ENCODE peak calls at places on chromosomes 6 and 20, in five cellular contexts. U is Panc1, S is spleen, T is neural progenitor cell, N is GM23248. J is an unnamed sample.

GRCh38 chr6:136550045-136550329 is 235 bp downstream of the MAP7 start:
- DNase-seq in U (no peak), S (no peak), T (no peak), N (peak), J (no peak)

GRCh38 chr6:96391776-96392175 is 129.8 kb upstream of the UFL1 start:
- DNase-seq in U (no peak), S (no peak), T (peak), N (peak), J (peak)

GRCh38 chr20:44959082-44959895 is 908 bp downstream of the TOMM34 start:
- DNase-seq in U (no peak), S (no peak), T (peak), N (peak), J (no peak)

GRCh38 chr6:39377530-39377929 is 55.0 kb upstream of the KCNK16 start:
- DNase-seq in U (no peak), S (no peak), T (peak), N (peak), J (peak)

GRCh38 chr6:30150151-30150550 is 10.9 kb downstream of the TRIM10 start:
- DNase-seq in U (no peak), S (no peak), T (no peak), N (no peak), J (no peak)

GRCh38 chr20:63314566-63315239 is 21.7 kb downstream of the COL20A1 start:
- DNase-seq in U (no peak), S (peak), T (no peak), N (no peak), J (no peak)

GRCh38 chr20:3577366-3577765 is 85.8 kb downstream of the GFRA4 start:
- DNase-seq in U (no peak), S (no peak), T (no peak), N (no peak), J (no peak)

GRCh38 chr20:64136004-64136710 is 28.1 kb upstream of the MYT1 start:
- DNase-seq in U (no peak), S (peak), T (no peak), N (no peak), J (no peak)

GRCh38 chr20:50788045-50788867 is 6.6 kb upstream of the BCAS4 start:
- DNase-seq in U (peak), S (peak), T (no peak), N (peak), J (peak)

GRCh38 chr6:32058511-32058963 is 20.3 kb downstream of the CYP21A2 start:
- DNase-seq in U (no peak), S (no peak), T (no peak), N (no peak), J (no peak)

GRCh38 chr6:2447318-2447717 is 201.9 kb upstream of the GMDS start:
- DNase-seq in U (no peak), S (no peak), T (no peak), N (no peak), J (no peak)

GRCh38 chr6:163418273-163419029 is 3.9 kb downstream of the QKI start:
- DNase-seq in U (no peak), S (no peak), T (no peak), N (peak), J (no peak)

GRCh38 chr6:44473393-44473792 is 85.9 kb downstream of the CDC5L start:
- DNase-seq in U (no peak), S (no peak), T (no peak), N (no peak), J (no peak)

GRCh38 chr6:136401749-136402148 is 112.1 kb upstream of the BCLAF1 start:
- DNase-seq in U (no peak), S (no peak), T (no peak), N (peak), J (no peak)

GRCh38 chr6:72770959-72771358 is 149.1 kb downstream of the KCNQ5 start:
- DNase-seq in U (no peak), S (no peak), T (no peak), N (no peak), J (no peak)

GRCh38 chr20:64080013-64080812 is at the start of gene OPRL1:
- DNase-seq in U (no peak), S (peak), T (peak), N (peak), J (no peak)

GRCh38 chr6:43812850-43813584 is 43.0 kb downstream of the VEGFA start:
- DNase-seq in U (no peak), S (no peak), T (peak), N (no peak), J (no peak)

GRCh38 chr6:32852018-32852843 is 1.3 kb downstream of the TAP1 start:
- DNase-seq in U (no peak), S (peak), T (no peak), N (peak), J (no peak)

GRCh38 chr20:19026121-19026878 is 186.1 kb upstream of the SLC24A3 start:
- DNase-seq in U (no peak), S (no peak), T (no peak), N (peak), J (no peak)

GRCh38 chr6:30013296-30013922 is 47.7 kb upstream of the POLR1H start:
- DNase-seq in U (no peak), S (no peak), T (peak), N (peak), J (no peak)

GRCh38 chr6:166624275-166624674 is 2.8 kb downstream of the RPS6KA2 start:
- DNase-seq in U (no peak), S (no peak), T (no peak), N (peak), J (no peak)

GRCh38 chr6:169659820-169660610 is 41.8 kb downstream of the WDR27 start:
- DNase-seq in U (no peak), S (no peak), T (no peak), N (no peak), J (no peak)

GRCh38 chr6:151004415-151005024 is 139.0 kb downstream of the MTHFD1L start:
- DNase-seq in U (peak), S (no peak), T (no peak), N (peak), J (peak)

GRCh38 chr6:33755070-33755869 is 8.6 kb upstream of the IP6K3 start:
- DNase-seq in U (no peak), S (no peak), T (peak), N (no peak), J (no peak)

GRCh38 chr6:35026434-35027222 is 114.5 kb downstream of the TCP11 start:
- DNase-seq in U (no peak), S (no peak), T (no peak), N (peak), J (peak)

GRCh38 chr6:9851006-9851405 is 563.9 kb downstream of the TFAP2A start:
- DNase-seq in U (no peak), S (no peak), T (no peak), N (no peak), J (no peak)

GRCh38 chr6:169983651-169984050 is 232.2 kb downstream of the ERMARD start:
- DNase-seq in U (no peak), S (peak), T (no peak), N (no peak), J (no peak)

GRCh38 chr20:46050885-46051284 is 21.9 kb downstream of the SLC12A5 start:
- DNase-seq in U (no peak), S (no peak), T (no peak), N (no peak), J (no peak)

GRCh38 chr6:167550936-167551633 is 226.2 kb downstream of the TTLL2 start:
- DNase-seq in U (no peak), S (peak), T (no peak), N (no peak), J (no peak)

GRCh38 chr6:35449287-35449881 is 2.8 kb upstream of the FANCE start:
- DNase-seq in U (no peak), S (no peak), T (peak), N (peak), J (no peak)

GRCh38 chr6:37024665-37025337 is 19.3 kb downstream of the FGD2 start:
- DNase-seq in U (no peak), S (peak), T (no peak), N (peak), J (peak)

GRCh38 chr6:11120273-11121005 is 8.9 kb upstream of the ERVFRD-1 start:
- DNase-seq in U (no peak), S (no peak), T (no peak), N (peak), J (no peak)

GRCh38 chr20:507006-507758 is 36.4 kb downstream of the CSNK2A1 start:
- DNase-seq in U (no peak), S (no peak), T (no peak), N (no peak), J (no peak)

GRCh38 chr6:73521351-73522254 is 771 bp upstream of the EEF1A1 start:
- DNase-seq in U (no peak), S (peak), T (no peak), N (peak), J (no peak)

GRCh38 chr6:146429831-146430230 is 113.8 kb upstream of the RAB32 start:
- DNase-seq in U (no peak), S (no peak), T (no peak), N (no peak), J (no peak)

GRCh38 chr6:20811112-20811746 is 277.0 kb downstream of the CDKAL1 start:
- DNase-seq in U (peak), S (no peak), T (peak), N (peak), J (peak)

DNA sequence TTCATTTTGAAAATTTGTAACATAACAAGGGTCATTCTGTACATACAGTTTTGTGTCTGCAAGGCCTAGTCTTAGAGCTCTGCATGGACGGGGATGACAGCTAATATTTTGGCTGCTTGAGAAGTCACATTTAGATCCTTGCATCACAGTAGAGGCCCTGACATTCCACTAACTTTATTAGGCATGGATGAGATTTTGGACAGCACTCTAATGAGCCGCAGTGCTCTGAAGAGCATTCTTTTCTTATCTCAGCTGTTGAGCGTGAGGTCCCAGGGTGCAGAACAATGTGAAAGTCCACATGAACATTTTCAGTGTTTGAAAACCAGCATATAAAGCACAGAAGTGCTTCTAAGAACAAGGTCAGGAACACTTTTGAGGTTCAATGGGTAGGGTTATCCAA is 58.9 kb downstream of the IPCEF1 start:
- DNase-seq in U (no peak), S (no peak), T (peak), N (peak), J (no peak)
- H3K4me3 ChIP-seq in U (no peak), S (no peak), T (no peak), N (no peak), J (no peak)

GRCh38 chr6:15301179-15302006 is 55.5 kb downstream of the JARID2 start:
- DNase-seq in U (no peak), S (no peak), T (no peak), N (no peak), J (no peak)

GRCh38 chr6:15296249-15296648 is 50.4 kb downstream of the JARID2 start:
- DNase-seq in U (no peak), S (no peak), T (no peak), N (no peak), J (no peak)

GRCh38 chr6:15297895-15298590 is 52.2 kb downstream of the JARID2 start:
- DNase-seq in U (no peak), S (peak), T (no peak), N (peak), J (no peak)

GRCh38 chr6:15296735-15297134 is 50.9 kb downstream of the JARID2 start:
- DNase-seq in U (no peak), S (no peak), T (no peak), N (no peak), J (no peak)

GRCh38 chr6:15299430-15300131 is 53.7 kb downstream of the JARID2 start:
- DNase-seq in U (no peak), S (peak), T (no peak), N (peak), J (no peak)
- H3K4me3 ChIP-seq in U (no peak), S (no peak), T (no peak), N (no peak), J (no peak)

DNA sequence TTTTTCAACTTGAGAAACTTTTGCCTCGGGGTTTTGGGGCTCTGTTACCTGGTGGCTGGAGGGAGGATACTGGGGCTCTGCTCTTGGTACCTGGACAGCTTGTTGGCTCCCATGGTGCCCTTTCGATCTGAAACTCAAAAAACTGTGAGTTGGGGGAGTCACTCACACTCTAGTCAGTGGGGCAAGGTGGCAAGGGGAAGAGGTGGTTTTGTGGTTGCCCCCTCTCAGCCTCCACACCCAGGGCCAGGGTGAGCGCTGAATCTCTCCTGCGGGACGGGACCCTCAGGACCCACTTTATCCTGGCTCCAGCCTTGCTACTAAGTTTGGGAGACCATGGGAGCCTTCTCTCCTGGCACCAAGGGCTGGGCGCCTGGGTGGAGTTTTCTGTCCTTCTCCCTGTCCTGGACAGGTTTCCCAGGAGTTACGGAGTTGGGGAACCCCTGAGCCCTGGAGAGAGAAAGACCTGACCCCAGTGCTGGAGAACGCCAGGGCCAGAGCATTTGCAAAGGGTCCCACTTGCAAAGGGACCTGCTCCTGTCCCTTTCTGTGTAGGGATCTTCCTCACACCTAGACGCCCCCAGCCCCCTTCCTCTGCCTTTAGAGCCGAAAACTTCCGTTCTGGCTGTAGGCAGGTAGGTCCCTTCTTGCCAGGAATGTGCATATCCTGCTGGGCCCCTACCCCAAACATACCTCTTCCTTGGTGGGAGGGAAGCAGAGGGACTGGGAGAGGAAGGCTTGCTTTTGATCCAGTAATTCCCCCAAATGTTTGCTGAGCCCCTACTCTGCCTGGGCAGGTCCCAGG is 2.9 kb downstream of the FOXP4 start:
- DNase-seq in U (no peak), S (no peak), T (no peak), N (no peak), J (no peak)
- H3K4me3 ChIP-seq in U (no peak), S (peak), T (peak), N (no peak), J (peak)

GRCh38 chr20:32447136-32448027 is 89.3 kb downstream of the ASXL1 start:
- DNase-seq in U (no peak), S (peak), T (no peak), N (no peak), J (no peak)

GRCh38 chr20:32444474-32445220 is 86.5 kb downstream of the ASXL1 start:
- DNase-seq in U (no peak), S (no peak), T (no peak), N (no peak), J (no peak)

GRCh38 chr20:32446301-32447100 is 88.4 kb downstream of the ASXL1 start:
- DNase-seq in U (no peak), S (peak), T (no peak), N (no peak), J (no peak)

GRCh38 chr20:32443386-32443974 is 85.3 kb downstream of the ASXL1 start:
- DNase-seq in U (no peak), S (no peak), T (no peak), N (no peak), J (no peak)

DNA sequence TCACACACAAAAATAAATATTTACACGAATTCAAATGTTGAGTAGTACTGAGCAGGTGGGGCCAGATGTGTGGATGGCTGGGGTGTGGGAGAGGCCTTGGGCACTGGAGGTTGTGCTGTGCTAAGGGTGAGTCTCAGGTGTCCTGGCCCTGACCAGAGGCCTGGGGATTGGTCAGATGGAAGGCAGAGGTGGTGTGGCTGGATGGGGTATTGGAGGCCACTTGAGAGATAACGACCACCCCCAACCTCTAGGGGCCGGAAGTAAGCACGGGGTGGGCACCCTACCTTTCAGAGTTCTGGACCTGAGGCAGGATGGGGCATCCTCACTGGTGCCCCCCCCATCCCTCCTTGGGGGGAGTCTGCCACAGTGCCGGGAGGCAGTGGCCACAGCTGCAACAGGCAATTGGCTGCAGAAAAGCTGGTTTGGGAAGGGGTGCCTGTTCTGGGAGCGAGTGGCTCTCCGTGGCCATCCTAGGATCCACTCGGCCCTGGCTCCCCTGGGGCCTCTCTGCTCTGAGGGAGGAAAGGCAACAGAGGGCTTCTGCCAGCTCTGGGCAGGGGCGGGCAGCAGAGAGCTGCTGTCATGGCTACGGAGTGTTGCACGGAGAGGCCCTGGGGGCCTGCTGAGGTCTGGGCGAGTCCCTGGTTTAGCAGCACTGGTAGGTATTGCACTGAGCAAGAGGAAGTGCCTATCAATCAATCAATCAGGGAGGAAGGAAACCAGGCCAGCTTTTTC is 87.6 kb downstream of the ASXL1 start:
- DNase-seq in U (no peak), S (no peak), T (no peak), N (no peak), J (no peak)
- H3K4me3 ChIP-seq in U (no peak), S (no peak), T (no peak), N (no peak), J (no peak)

GRCh38 chr6:6793388-6794250 is 205.1 kb downstream of the LY86 start:
- DNase-seq in U (no peak), S (no peak), T (no peak), N (no peak), J (no peak)

GRCh38 chr6:6788394-6789020 is 200.0 kb downstream of the LY86 start:
- DNase-seq in U (no peak), S (no peak), T (peak), N (peak), J (no peak)

GRCh38 chr6:6790393-6790792 is 201.9 kb downstream of the LY86 start:
- DNase-seq in U (no peak), S (no peak), T (no peak), N (no peak), J (no peak)

GRCh38 chr6:6795396-6795795 is 206.9 kb downstream of the LY86 start:
- DNase-seq in U (no peak), S (no peak), T (no peak), N (peak), J (no peak)

GRCh38 chr6:6790891-6791290 is 202.4 kb downstream of the LY86 start:
- DNase-seq in U (no peak), S (no peak), T (no peak), N (peak), J (no peak)
- H3K4me3 ChIP-seq in U (no peak), S (no peak), T (no peak), N (no peak), J (no peak)

DNA sequence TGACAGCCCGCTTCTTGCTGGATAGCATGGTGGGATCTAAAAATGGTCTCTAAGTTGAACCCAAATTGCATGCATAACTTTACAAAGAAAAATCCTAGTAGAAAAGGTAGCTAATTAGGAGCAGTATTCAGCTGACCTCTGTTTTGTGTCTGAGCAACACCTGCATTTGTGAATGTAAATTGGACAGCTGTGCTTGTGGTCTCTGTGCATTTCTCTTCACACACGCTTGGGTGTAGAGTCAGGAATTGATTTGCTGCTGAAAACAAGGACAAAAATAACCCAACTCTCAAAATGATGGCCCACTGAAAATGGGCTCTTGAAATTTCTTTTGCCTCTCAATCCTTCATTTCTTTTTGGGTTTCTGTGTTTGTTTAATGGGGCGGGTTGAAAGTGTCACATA is 46.3 kb downstream of the SOBP start:
- DNase-seq in U (no peak), S (no peak), T (peak), N (no peak), J (no peak)
- H3K4me3 ChIP-seq in U (no peak), S (no peak), T (peak), N (no peak), J (no peak)

DNA sequence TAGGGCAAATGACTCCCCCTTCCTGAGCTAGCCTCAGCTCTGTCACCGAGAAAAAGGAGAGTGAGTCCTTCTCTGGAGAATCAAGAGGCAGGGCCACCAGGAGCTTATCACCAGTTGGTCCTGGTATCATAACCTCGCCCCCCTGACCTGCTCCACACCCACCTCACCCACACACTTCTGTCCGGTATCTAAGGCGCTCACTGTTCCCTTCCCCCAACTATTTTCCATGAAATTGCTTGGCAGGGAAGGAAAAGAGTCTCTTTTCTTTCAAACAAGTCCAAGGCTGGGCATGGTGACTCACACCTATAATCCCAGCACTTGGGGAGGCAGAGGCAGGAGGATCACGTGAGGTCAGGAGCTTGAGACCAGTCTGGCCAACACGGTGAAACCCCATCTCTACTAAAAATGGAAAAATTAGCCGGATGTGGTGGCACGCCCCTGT is 77.6 kb downstream of the ZMYND8 start:
- DNase-seq in U (no peak), S (no peak), T (no peak), N (no peak), J (peak)
- H3K4me3 ChIP-seq in U (no peak), S (no peak), T (no peak), N (no peak), J (no peak)

GRCh38 chr6:118897386-118897785 is 3.4 kb downstream of the ASF1A start:
- DNase-seq in U (no peak), S (no peak), T (no peak), N (no peak), J (no peak)

GRCh38 chr6:118895241-118895561 is 1.2 kb downstream of the ASF1A start:
- DNase-seq in U (no peak), S (no peak), T (no peak), N (peak), J (no peak)

GRCh38 chr6:118893882-118894424 is at the start of gene ASF1A:
- DNase-seq in U (peak), S (peak), T (peak), N (peak), J (peak)

GRCh38 chr6:118894425-118895240 is 681 bp downstream of the ASF1A start:
- DNase-seq in U (no peak), S (peak), T (peak), N (peak), J (no peak)

GRCh38 chr6:118896339-118897136 is 2.6 kb downstream of the ASF1A start:
- DNase-seq in U (peak), S (no peak), T (no peak), N (peak), J (no peak)
- H3K4me3 ChIP-seq in U (peak), S (peak), T (peak), N (peak), J (peak)